ENCODE peak calls at places on chromosomes 5 and 9, in six cellular contexts. X is neuronal stem cell, S is GM13977, J is AG08396, L is NCI-H526, B is adrenal gland. N is an unnamed sample.

GRCh38 chr9:107251756-107252322 is 31.2 kb upstream of the RAD23B start:
- DNase-seq in X (no peak), S (no peak), J (peak; percentile 69), L (no peak), B (peak; percentile 29), N (no peak)

GRCh38 chr9:83981126-83981871 is 694 bp downstream of the RMI1 start:
- DNase-seq in X (no peak), S (peak; percentile 32), J (peak; percentile 51), L (no peak), B (peak; percentile 58), N (no peak)

GRCh38 chr5:13994606-13995336 is 50.3 kb upstream of the DNAH5 start:
- DNase-seq in X (no peak), S (no peak), J (peak; percentile 23), L (peak; percentile 92), B (no peak), N (no peak)

GRCh38 chr9:27664136-27664819 is 91.0 kb upstream of the C9orf72 start:
- DNase-seq in X (no peak), S (no peak), J (no peak), L (no peak), B (no peak), N (no peak)

GRCh38 chr5:103646698-103647614 is 84.4 kb upstream of the NUDT12 start:
- DNase-seq in X (no peak), S (no peak), J (no peak), L (no peak), B (no peak), N (no peak)

GRCh38 chr5:135094339-135095051 is 60.5 kb upstream of the PITX1 start:
- DNase-seq in X (no peak), S (no peak), J (no peak), L (no peak), B (no peak), N (no peak)

GRCh38 chr9:132869266-132869665 is 8.8 kb downstream of the AK8 start:
- DNase-seq in X (no peak), S (no peak), J (no peak), L (no peak), B (no peak), N (no peak)

GRCh38 chr5:582936-583635 is 29.1 kb upstream of the CEP72 start:
- DNase-seq in X (no peak), S (no peak), J (no peak), L (no peak), B (no peak), N (no peak)

GRCh38 chr5:79236970-79237734 is 1.2 kb downstream of the JMY start:
- DNase-seq in X (peak; percentile 29), S (peak; percentile 59), J (peak; percentile 53), L (peak; percentile 37), B (peak; percentile 52), N (peak; percentile 5)

GRCh38 chr5:175862131-175863012 is 9.0 kb upstream of the CPLX2 start:
- DNase-seq in X (no peak), S (no peak), J (no peak), L (no peak), B (no peak), N (no peak)